ENCODE peak calls at places on chromosomes 2 and 18, in eight cellular contexts. I is dorsolateral prefrontal cortex; G is IMR-90; C is naive thymus-derived CD4-positive, alpha-beta T cell; V is keratinocyte; M is body of pancreas; A is stomach; E is HCT116. N is an unnamed sample.
A peak's percentile ranks its signal among the peaks of the same experiment; 100 is the strongest.

GRCh38 chr2:236237468-236238190 is 26.6 kb downstream of the ASB18 start:
- DNase-seq in M (no peak), A (no peak), G (no peak), E (no peak), I (no peak), C (no peak), V (no peak), N (no peak)

GRCh38 chr2:72917138-72917874 is at the start of gene EMX1:
- DNase-seq in C (no peak), M (peak; percentile 83), I (peak; percentile 54), E (peak; percentile 60), A (peak; percentile 83), G (no peak), V (no peak), N (no peak)

GRCh38 chr2:30234180-30234971 is 3.0 kb downstream of the LBH start:
- DNase-seq in M (peak; percentile 40), I (no peak), A (peak; percentile 35), V (peak; percentile 42), E (no peak), G (peak; percentile 96), C (peak; percentile 47), N (peak; percentile 30)

GRCh38 chr2:110116033-110116710 is 550 bp upstream of the MALL start:
- DNase-seq in V (no peak), A (no peak), M (peak; percentile 43), E (peak; percentile 56), C (no peak), G (peak; percentile 54), I (no peak), N (no peak)

GRCh38 chr2:46847185-46847710 is 68.4 kb downstream of the MCFD2 start:
- DNase-seq in V (no peak), M (peak; percentile 100), C (no peak), I (peak; percentile 42), E (no peak), G (peak; percentile 96), A (peak; percentile 99), N (peak; percentile 96)

GRCh38 chr2:11864724-11865123 is 118.3 kb downstream of the LPIN1 start:
- DNase-seq in M (no peak), G (no peak), C (no peak), A (no peak), I (no peak), E (no peak), V (no peak), N (no peak)

GRCh38 chr2:59282374-59283057 is 1041.4 kb upstream of the FANCL start:
- DNase-seq in M (no peak), V (no peak), A (no peak), G (no peak), I (no peak), E (no peak), C (no peak), N (no peak)

GRCh38 chr2:191748050-191748449 is 70.1 kb downstream of the NABP1 start:
- DNase-seq in E (no peak), A (no peak), C (no peak), V (no peak), M (no peak), G (peak; percentile 39), I (no peak), N (no peak)

GRCh38 chr2:8510519-8510918 is 171.3 kb upstream of the ID2 start:
- DNase-seq in E (no peak), M (no peak), A (no peak), C (no peak), I (no peak), G (no peak), V (no peak), N (no peak)

GRCh38 chr2:197705143-197705911 is at the start of gene MARS2:
- DNase-seq in C (peak; percentile 91), G (peak; percentile 88), I (peak; percentile 86), A (peak; percentile 95), V (no peak), E (peak; percentile 77), M (peak; percentile 97), N (peak; percentile 75)

GRCh38 chr2:197708331-197708730 is 3.2 kb downstream of the MARS2 start:
- DNase-seq in A (no peak), I (no peak), V (no peak), C (no peak), G (peak; percentile 80), M (no peak), E (no peak), N (no peak)

GRCh38 chr2:197705912-197706838 is 1.0 kb downstream of the MARS2 start:
- DNase-seq in M (no peak), G (peak; percentile 11), I (no peak), V (no peak), E (no peak), C (no peak), A (no peak), N (no peak)

GRCh38 chr2:197706839-197707207 is 1.7 kb downstream of the MARS2 start:
- DNase-seq in C (no peak), E (no peak), V (no peak), A (no peak), G (no peak), M (no peak), I (no peak), N (no peak)

DNA sequence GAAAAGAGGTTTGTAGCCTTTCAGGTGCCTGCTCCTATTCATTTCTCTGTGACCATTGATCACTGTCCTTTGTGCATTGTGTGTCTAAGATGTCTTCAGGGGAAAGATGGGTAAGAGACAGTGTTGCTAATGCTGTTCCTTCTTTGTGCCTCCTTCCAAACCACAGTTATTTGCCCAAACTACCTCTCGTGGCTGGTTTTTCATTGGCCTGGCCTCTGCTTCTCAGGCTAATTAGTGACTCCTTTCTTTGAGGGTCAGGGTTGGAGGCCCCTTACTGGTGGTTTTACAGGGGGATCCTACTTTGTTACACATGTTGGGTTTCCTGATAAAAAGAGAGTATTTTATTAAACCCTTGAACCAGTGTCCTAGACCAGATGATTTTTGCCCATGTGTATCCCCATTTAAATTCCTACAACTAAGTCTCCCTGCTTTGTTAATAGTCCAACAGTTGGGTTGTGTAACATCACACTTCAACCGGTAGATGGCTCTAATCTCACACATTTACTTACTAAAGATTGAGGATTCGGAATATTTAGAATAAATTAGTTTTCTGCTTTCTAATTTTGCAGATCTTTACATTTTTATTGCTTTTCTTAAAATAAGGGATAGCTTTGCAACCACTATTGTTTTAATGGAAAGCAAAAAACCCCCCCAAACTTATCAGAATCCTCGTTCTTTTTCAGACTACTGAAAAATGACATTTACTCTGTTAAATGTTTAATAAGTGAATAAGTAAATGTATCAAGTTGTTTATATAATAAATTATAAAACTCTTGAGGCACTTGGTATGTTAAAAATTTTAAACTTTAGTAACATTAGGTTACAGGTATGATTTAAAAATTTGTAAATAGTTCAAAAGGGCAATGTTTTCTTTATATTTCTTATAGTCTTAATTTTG is 2.4 kb downstream of the MARS2 start:
- DNase-seq in V (no peak), G (peak; percentile 74), M (no peak), I (no peak), E (peak; percentile 24), C (peak; percentile 27), A (no peak), N (no peak)
- H3K27ac ChIP-seq in V (peak overlapping the region; percentile 32), G (peak overlapping the region; percentile 24), M (no peak overlapping the region), I (no peak overlapping the region), E (no peak overlapping the region), C (no peak overlapping the region), A (no peak overlapping the region), N (no peak overlapping the region)

GRCh38 chr2:181786371-181787228 is 104.9 kb upstream of the ITPRID2 start:
- DNase-seq in G (no peak), C (no peak), V (no peak), A (no peak), M (no peak), I (no peak), E (no peak), N (no peak)

GRCh38 chr2:181789827-181790448 is 101.6 kb upstream of the ITPRID2 start:
- DNase-seq in E (no peak), M (no peak), I (no peak), V (no peak), C (no peak), G (no peak), A (no peak), N (no peak)

GRCh38 chr2:181788883-181789555 is 102.5 kb upstream of the ITPRID2 start:
- DNase-seq in A (no peak), C (no peak), V (no peak), M (no peak), G (peak; percentile 64), I (no peak), E (no peak), N (no peak)

GRCh38 chr2:181785677-181786344 is 105.5 kb upstream of the NEUROD1 start:
- DNase-seq in G (peak; percentile 75), A (no peak), C (no peak), E (peak; percentile 78), V (no peak), M (no peak), I (no peak), N (no peak)

DNA sequence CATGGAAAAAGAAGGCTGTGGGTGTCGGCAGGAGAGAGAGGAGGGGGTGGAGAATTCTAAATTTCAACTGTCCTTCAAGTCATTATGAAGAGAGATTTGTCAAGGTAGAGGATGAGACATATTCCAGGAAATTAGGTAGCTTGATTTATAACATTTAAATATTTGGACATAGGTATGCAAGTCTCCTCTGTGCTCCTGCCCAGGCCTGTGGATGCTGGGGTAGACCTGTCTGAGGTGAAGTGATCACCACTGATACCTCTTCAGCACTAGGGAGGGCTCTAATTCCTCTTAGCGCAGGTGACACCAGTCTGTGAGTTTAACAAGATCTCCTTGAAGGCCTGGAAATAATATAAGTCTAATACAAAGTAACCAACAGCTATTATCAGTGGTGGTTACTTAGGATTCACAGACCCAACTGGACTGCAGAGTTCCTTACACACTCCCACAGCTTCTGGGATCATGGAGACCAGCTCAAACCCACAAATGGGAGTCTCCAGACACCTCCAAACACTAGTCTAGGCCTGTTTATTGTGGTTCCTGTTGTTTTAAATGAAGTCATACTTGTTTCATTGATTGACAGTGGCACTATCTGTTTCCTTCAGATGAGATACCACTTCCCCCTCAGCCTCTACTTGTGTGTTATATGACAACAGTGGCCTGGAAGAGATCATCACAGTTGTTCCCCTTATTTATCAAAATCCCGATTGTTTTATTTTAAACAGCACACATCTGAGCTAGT is 104.1 kb upstream of the ITPRID2 start:
- DNase-seq in M (no peak), I (no peak), A (no peak), G (no peak), C (no peak), E (no peak), V (no peak), N (no peak)
- H3K27ac ChIP-seq in M (no peak overlapping the region), I (no peak overlapping the region), A (no peak overlapping the region), G (no peak overlapping the region), C (no peak overlapping the region), E (peak overlapping the region; percentile 92), V (peak overlapping the region; percentile 87), N (no peak overlapping the region)

GRCh38 chr2:159715451-159715850 is 3.1 kb downstream of the MARCHF7 start:
- DNase-seq in I (no peak), G (no peak), C (no peak), E (no peak), V (no peak), A (no peak), M (no peak), N (no peak)
- H3K27ac ChIP-seq in I (no peak overlapping the region), G (no peak overlapping the region), C (no peak overlapping the region), E (no peak overlapping the region), V (peak overlapping the region; percentile 97), A (no peak overlapping the region), M (no peak overlapping the region), N (no peak overlapping the region)

DNA sequence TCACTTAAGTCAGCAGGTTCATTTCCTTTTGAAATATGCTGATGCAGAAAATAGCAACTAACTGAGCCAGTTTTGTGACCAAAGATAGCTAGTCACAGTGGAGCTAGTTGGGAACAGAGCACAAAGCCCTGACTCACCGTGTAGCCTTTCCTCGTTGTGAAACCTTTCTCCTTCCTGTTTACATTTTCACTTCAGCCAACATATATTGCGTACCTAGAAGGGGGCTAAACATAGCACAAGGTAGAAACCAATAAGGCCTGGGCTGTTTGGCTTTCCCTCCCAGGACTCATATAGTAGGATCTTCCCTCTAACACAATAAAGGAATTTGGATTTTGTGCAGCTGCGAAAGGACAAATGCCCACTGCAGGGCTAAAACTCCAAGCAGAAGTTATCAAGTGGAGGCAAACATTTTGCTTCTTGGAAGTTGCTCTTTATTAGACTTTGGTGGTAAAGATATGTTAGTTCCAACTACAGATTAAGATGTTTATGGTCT is 24.5 kb upstream of the LPIN2 start:
- DNase-seq in A (peak; percentile 60), I (no peak), M (peak; percentile 61), V (no peak), C (no peak), E (peak; percentile 24), G (peak; percentile 90), N (no peak)
- H3K27ac ChIP-seq in A (peak overlapping the region; percentile 88), I (peak overlapping the region; percentile 5), M (no peak overlapping the region), V (no peak overlapping the region), C (no peak overlapping the region), E (no peak overlapping the region), G (no peak overlapping the region), N (no peak overlapping the region)